ENCODE peak calls at places on chromosomes 4 and X, in nine cellular contexts. One of them, this sample, is unnamed.

GRCh38 chr4:113768952-113769351 is 7.4 kb upstream of the CAMK2D start:
- DNase-seq in GM04504: no peak
- DNase-seq in DMS153: no peak
- DNase-seq in EL: no peak
- DNase-seq in stimulated activated CD4-positive, alpha-beta T cell treated with anti-CD3 and anti-CD28 coated beads, Interleukin-1b, Interleukin-23, amount 100 ng/mL, for 48 hours: no peak
- DNase-seq in RKO: no peak
- DNase-seq in colonic mucosa: no peak
- DNase-seq in HuH-7.5: no peak
- DNase-seq in fibroblast of mammary gland: no peak
- DNase-seq in this sample: no peak

GRCh38 chr4:94419956-94420355 is 31.8 kb upstream of the PDLIM5 start:
- DNase-seq in GM04504: no peak
- DNase-seq in DMS153: no peak
- DNase-seq in EL: peak
- DNase-seq in stimulated activated CD4-positive, alpha-beta T cell treated with anti-CD3 and anti-CD28 coated beads, Interleukin-1b, Interleukin-23, amount 100 ng/mL, for 48 hours: no peak
- DNase-seq in RKO: no peak
- DNase-seq in colonic mucosa: no peak
- DNase-seq in HuH-7.5: no peak
- DNase-seq in fibroblast of mammary gland: peak
- DNase-seq in this sample: no peak

GRCh38 chrX:46913710-46914109 is 1.5 kb downstream of the JADE3 start:
- DNase-seq in GM04504: no peak
- DNase-seq in DMS153: no peak
- DNase-seq in EL: peak
- DNase-seq in stimulated activated CD4-positive, alpha-beta T cell treated with anti-CD3 and anti-CD28 coated beads, Interleukin-1b, Interleukin-23, amount 100 ng/mL, for 48 hours: no peak
- DNase-seq in RKO: peak
- DNase-seq in colonic mucosa: peak
- DNase-seq in HuH-7.5: peak
- DNase-seq in fibroblast of mammary gland: peak
- DNase-seq in this sample: no peak

GRCh38 chr4:124803641-124804040 is 91.1 kb upstream of the ANKRD50 start:
- DNase-seq in GM04504: no peak
- DNase-seq in DMS153: no peak
- DNase-seq in EL: peak
- DNase-seq in stimulated activated CD4-positive, alpha-beta T cell treated with anti-CD3 and anti-CD28 coated beads, Interleukin-1b, Interleukin-23, amount 100 ng/mL, for 48 hours: peak
- DNase-seq in RKO: peak
- DNase-seq in colonic mucosa: no peak
- DNase-seq in HuH-7.5: no peak
- DNase-seq in fibroblast of mammary gland: peak
- DNase-seq in this sample: no peak

GRCh38 chrX:42119076-42119475 is 195.7 kb upstream of the CASK start:
- DNase-seq in GM04504: peak
- DNase-seq in DMS153: peak
- DNase-seq in EL: peak
- DNase-seq in stimulated activated CD4-positive, alpha-beta T cell treated with anti-CD3 and anti-CD28 coated beads, Interleukin-1b, Interleukin-23, amount 100 ng/mL, for 48 hours: no peak
- DNase-seq in RKO: no peak
- DNase-seq in colonic mucosa: no peak
- DNase-seq in HuH-7.5: no peak
- DNase-seq in fibroblast of mammary gland: peak
- DNase-seq in this sample: no peak

GRCh38 chr4:109214622-109215350 is 87.7 kb downstream of the COL25A1 start:
- DNase-seq in GM04504: no peak
- DNase-seq in DMS153: no peak
- DNase-seq in EL: no peak
- DNase-seq in stimulated activated CD4-positive, alpha-beta T cell treated with anti-CD3 and anti-CD28 coated beads, Interleukin-1b, Interleukin-23, amount 100 ng/mL, for 48 hours: no peak
- DNase-seq in RKO: no peak
- DNase-seq in colonic mucosa: no peak
- DNase-seq in HuH-7.5: no peak
- DNase-seq in fibroblast of mammary gland: no peak
- DNase-seq in this sample: no peak

GRCh38 chr4:93303440-93303839 is 525.1 kb upstream of the ATOH1 start:
- DNase-seq in GM04504: no peak
- DNase-seq in DMS153: no peak
- DNase-seq in EL: no peak
- DNase-seq in stimulated activated CD4-positive, alpha-beta T cell treated with anti-CD3 and anti-CD28 coated beads, Interleukin-1b, Interleukin-23, amount 100 ng/mL, for 48 hours: no peak
- DNase-seq in RKO: no peak
- DNase-seq in colonic mucosa: no peak
- DNase-seq in HuH-7.5: no peak
- DNase-seq in fibroblast of mammary gland: no peak
- DNase-seq in this sample: no peak

GRCh38 chr4:16461362-16461761 is 235.1 kb upstream of the TAPT1 start:
- DNase-seq in GM04504: no peak
- DNase-seq in DMS153: no peak
- DNase-seq in EL: peak
- DNase-seq in stimulated activated CD4-positive, alpha-beta T cell treated with anti-CD3 and anti-CD28 coated beads, Interleukin-1b, Interleukin-23, amount 100 ng/mL, for 48 hours: no peak
- DNase-seq in RKO: peak
- DNase-seq in colonic mucosa: no peak
- DNase-seq in HuH-7.5: no peak
- DNase-seq in fibroblast of mammary gland: peak
- DNase-seq in this sample: no peak

GRCh38 chrX:150099316-150099715 is 161.0 kb upstream of the EOLA2 start:
- DNase-seq in GM04504: no peak
- DNase-seq in DMS153: no peak
- DNase-seq in EL: no peak
- DNase-seq in stimulated activated CD4-positive, alpha-beta T cell treated with anti-CD3 and anti-CD28 coated beads, Interleukin-1b, Interleukin-23, amount 100 ng/mL, for 48 hours: no peak
- DNase-seq in RKO: no peak
- DNase-seq in colonic mucosa: no peak
- DNase-seq in HuH-7.5: no peak
- DNase-seq in fibroblast of mammary gland: no peak
- DNase-seq in this sample: no peak

GRCh38 chr4:107897823-107898222 is 33.5 kb upstream of the CYP2U1 start:
- DNase-seq in GM04504: no peak
- DNase-seq in DMS153: no peak
- DNase-seq in EL: no peak
- DNase-seq in stimulated activated CD4-positive, alpha-beta T cell treated with anti-CD3 and anti-CD28 coated beads, Interleukin-1b, Interleukin-23, amount 100 ng/mL, for 48 hours: no peak
- DNase-seq in RKO: no peak
- DNase-seq in colonic mucosa: no peak
- DNase-seq in HuH-7.5: no peak
- DNase-seq in fibroblast of mammary gland: peak
- DNase-seq in this sample: no peak

GRCh38 chr4:112296949-112297483 is at the start of gene ALPK1:
- DNase-seq in GM04504: peak
- DNase-seq in DMS153: no peak
- DNase-seq in EL: peak
- DNase-seq in stimulated activated CD4-positive, alpha-beta T cell treated with anti-CD3 and anti-CD28 coated beads, Interleukin-1b, Interleukin-23, amount 100 ng/mL, for 48 hours: no peak
- DNase-seq in RKO: peak
- DNase-seq in colonic mucosa: peak
- DNase-seq in HuH-7.5: peak
- DNase-seq in fibroblast of mammary gland: peak
- DNase-seq in this sample: peak

GRCh38 chr4:4585012-4585670 is 43.3 kb upstream of the STX18 start:
- DNase-seq in GM04504: peak
- DNase-seq in DMS153: no peak
- DNase-seq in EL: peak
- DNase-seq in stimulated activated CD4-positive, alpha-beta T cell treated with anti-CD3 and anti-CD28 coated beads, Interleukin-1b, Interleukin-23, amount 100 ng/mL, for 48 hours: no peak
- DNase-seq in RKO: no peak
- DNase-seq in colonic mucosa: no peak
- DNase-seq in HuH-7.5: no peak
- DNase-seq in fibroblast of mammary gland: peak
- DNase-seq in this sample: peak

GRCh38 chr4:122329876-122330595 is 48.8 kb upstream of the ADAD1 start:
- DNase-seq in GM04504: peak
- DNase-seq in DMS153: no peak
- DNase-seq in EL: peak
- DNase-seq in stimulated activated CD4-positive, alpha-beta T cell treated with anti-CD3 and anti-CD28 coated beads, Interleukin-1b, Interleukin-23, amount 100 ng/mL, for 48 hours: no peak
- DNase-seq in RKO: no peak
- DNase-seq in colonic mucosa: no peak
- DNase-seq in HuH-7.5: no peak
- DNase-seq in fibroblast of mammary gland: peak
- DNase-seq in this sample: peak

GRCh38 chrX:135741192-135741715 is 26.7 kb downstream of the CT45A3 start:
- DNase-seq in GM04504: no peak
- DNase-seq in DMS153: no peak
- DNase-seq in EL: no peak
- DNase-seq in stimulated activated CD4-positive, alpha-beta T cell treated with anti-CD3 and anti-CD28 coated beads, Interleukin-1b, Interleukin-23, amount 100 ng/mL, for 48 hours: no peak
- DNase-seq in RKO: no peak
- DNase-seq in colonic mucosa: no peak
- DNase-seq in HuH-7.5: no peak
- DNase-seq in fibroblast of mammary gland: no peak
- DNase-seq in this sample: no peak

GRCh38 chrX:81957900-81958545 is 756.1 kb downstream of the SH3BGRL start:
- DNase-seq in GM04504: no peak
- DNase-seq in DMS153: no peak
- DNase-seq in EL: no peak
- DNase-seq in stimulated activated CD4-positive, alpha-beta T cell treated with anti-CD3 and anti-CD28 coated beads, Interleukin-1b, Interleukin-23, amount 100 ng/mL, for 48 hours: no peak
- DNase-seq in RKO: peak
- DNase-seq in colonic mucosa: no peak
- DNase-seq in HuH-7.5: no peak
- DNase-seq in fibroblast of mammary gland: peak
- DNase-seq in this sample: no peak

GRCh38 chr4:1047976-1048780 is 36.8 kb downstream of the FGFRL1 start:
- DNase-seq in GM04504: no peak
- DNase-seq in DMS153: no peak
- DNase-seq in EL: no peak
- DNase-seq in stimulated activated CD4-positive, alpha-beta T cell treated with anti-CD3 and anti-CD28 coated beads, Interleukin-1b, Interleukin-23, amount 100 ng/mL, for 48 hours: peak
- DNase-seq in RKO: no peak
- DNase-seq in colonic mucosa: no peak
- DNase-seq in HuH-7.5: no peak
- DNase-seq in fibroblast of mammary gland: no peak
- DNase-seq in this sample: no peak

GRCh38 chr4:108693211-108693610 is 42.8 kb downstream of the OSTC start:
- DNase-seq in GM04504: no peak
- DNase-seq in DMS153: no peak
- DNase-seq in EL: no peak
- DNase-seq in stimulated activated CD4-positive, alpha-beta T cell treated with anti-CD3 and anti-CD28 coated beads, Interleukin-1b, Interleukin-23, amount 100 ng/mL, for 48 hours: no peak
- DNase-seq in RKO: no peak
- DNase-seq in colonic mucosa: no peak
- DNase-seq in HuH-7.5: no peak
- DNase-seq in fibroblast of mammary gland: no peak
- DNase-seq in this sample: no peak

GRCh38 chrX:153723351-153724251 is 586 bp downstream of the BCAP31 start:
- DNase-seq in GM04504: no peak
- DNase-seq in DMS153: peak
- DNase-seq in EL: peak
- DNase-seq in stimulated activated CD4-positive, alpha-beta T cell treated with anti-CD3 and anti-CD28 coated beads, Interleukin-1b, Interleukin-23, amount 100 ng/mL, for 48 hours: peak
- DNase-seq in RKO: peak
- DNase-seq in colonic mucosa: peak
- DNase-seq in HuH-7.5: peak
- DNase-seq in fibroblast of mammary gland: peak
- DNase-seq in this sample: no peak

GRCh38 chr4:44186096-44186849 is 262.3 kb downstream of the KCTD8 start:
- DNase-seq in GM04504: no peak
- DNase-seq in DMS153: no peak
- DNase-seq in EL: no peak
- DNase-seq in stimulated activated CD4-positive, alpha-beta T cell treated with anti-CD3 and anti-CD28 coated beads, Interleukin-1b, Interleukin-23, amount 100 ng/mL, for 48 hours: no peak
- DNase-seq in RKO: peak
- DNase-seq in colonic mucosa: no peak
- DNase-seq in HuH-7.5: no peak
- DNase-seq in fibroblast of mammary gland: no peak
- DNase-seq in this sample: no peak

GRCh38 chrX:111411591-111412371 is at the start of gene DCX:
- DNase-seq in GM04504: no peak
- DNase-seq in DMS153: no peak
- DNase-seq in EL: no peak
- DNase-seq in stimulated activated CD4-positive, alpha-beta T cell treated with anti-CD3 and anti-CD28 coated beads, Interleukin-1b, Interleukin-23, amount 100 ng/mL, for 48 hours: no peak
- DNase-seq in RKO: no peak
- DNase-seq in colonic mucosa: no peak
- DNase-seq in HuH-7.5: no peak
- DNase-seq in fibroblast of mammary gland: no peak
- DNase-seq in this sample: no peak

GRCh38 chrX:17535229-17535628 is 160.2 kb downstream of the NHS start:
- DNase-seq in GM04504: no peak
- DNase-seq in DMS153: no peak
- DNase-seq in EL: peak
- DNase-seq in stimulated activated CD4-positive, alpha-beta T cell treated with anti-CD3 and anti-CD28 coated beads, Interleukin-1b, Interleukin-23, amount 100 ng/mL, for 48 hours: peak
- DNase-seq in RKO: no peak
- DNase-seq in colonic mucosa: peak
- DNase-seq in HuH-7.5: no peak
- DNase-seq in fibroblast of mammary gland: peak
- DNase-seq in this sample: no peak

GRCh38 chr4:78954048-78954666 is 14.9 kb upstream of the PAQR3 start:
- DNase-seq in GM04504: no peak
- DNase-seq in DMS153: peak
- DNase-seq in EL: no peak
- DNase-seq in stimulated activated CD4-positive, alpha-beta T cell treated with anti-CD3 and anti-CD28 coated beads, Interleukin-1b, Interleukin-23, amount 100 ng/mL, for 48 hours: no peak
- DNase-seq in RKO: peak
- DNase-seq in colonic mucosa: no peak
- DNase-seq in HuH-7.5: no peak
- DNase-seq in fibroblast of mammary gland: peak
- DNase-seq in this sample: no peak

GRCh38 chr4:139890810-139891209 is 225.2 kb downstream of the MGST2 start:
- DNase-seq in GM04504: peak
- DNase-seq in DMS153: no peak
- DNase-seq in EL: peak
- DNase-seq in stimulated activated CD4-positive, alpha-beta T cell treated with anti-CD3 and anti-CD28 coated beads, Interleukin-1b, Interleukin-23, amount 100 ng/mL, for 48 hours: no peak
- DNase-seq in RKO: peak
- DNase-seq in colonic mucosa: no peak
- DNase-seq in HuH-7.5: no peak
- DNase-seq in fibroblast of mammary gland: peak
- DNase-seq in this sample: peak

GRCh38 chr4:77618383-77619241 is 13.0 kb downstream of the CXCL13 start:
- DNase-seq in GM04504: peak
- DNase-seq in DMS153: peak
- DNase-seq in EL: peak
- DNase-seq in stimulated activated CD4-positive, alpha-beta T cell treated with anti-CD3 and anti-CD28 coated beads, Interleukin-1b, Interleukin-23, amount 100 ng/mL, for 48 hours: peak
- DNase-seq in RKO: peak
- DNase-seq in colonic mucosa: peak
- DNase-seq in HuH-7.5: peak
- DNase-seq in fibroblast of mammary gland: peak
- DNase-seq in this sample: peak

GRCh38 chr4:171130126-171130801 is 682.9 kb upstream of the GALNTL6 start:
- DNase-seq in GM04504: no peak
- DNase-seq in DMS153: no peak
- DNase-seq in EL: no peak
- DNase-seq in stimulated activated CD4-positive, alpha-beta T cell treated with anti-CD3 and anti-CD28 coated beads, Interleukin-1b, Interleukin-23, amount 100 ng/mL, for 48 hours: no peak
- DNase-seq in RKO: no peak
- DNase-seq in colonic mucosa: no peak
- DNase-seq in HuH-7.5: no peak
- DNase-seq in fibroblast of mammary gland: no peak
- DNase-seq in this sample: no peak

GRCh38 chr4:77959566-77960338 is 97.1 kb downstream of the MRPL1 start:
- DNase-seq in GM04504: peak
- DNase-seq in DMS153: peak
- DNase-seq in EL: peak
- DNase-seq in stimulated activated CD4-positive, alpha-beta T cell treated with anti-CD3 and anti-CD28 coated beads, Interleukin-1b, Interleukin-23, amount 100 ng/mL, for 48 hours: no peak
- DNase-seq in RKO: peak
- DNase-seq in colonic mucosa: no peak
- DNase-seq in HuH-7.5: peak
- DNase-seq in fibroblast of mammary gland: peak
- DNase-seq in this sample: peak

GRCh38 chr4:127505203-127505602 is 127.6 kb upstream of the INTU start:
- DNase-seq in GM04504: peak
- DNase-seq in DMS153: no peak
- DNase-seq in EL: peak
- DNase-seq in stimulated activated CD4-positive, alpha-beta T cell treated with anti-CD3 and anti-CD28 coated beads, Interleukin-1b, Interleukin-23, amount 100 ng/mL, for 48 hours: no peak
- DNase-seq in RKO: no peak
- DNase-seq in colonic mucosa: no peak
- DNase-seq in HuH-7.5: no peak
- DNase-seq in fibroblast of mammary gland: peak
- DNase-seq in this sample: peak

GRCh38 chrX:134004038-134004437 is 18.6 kb upstream of the GPC3 start:
- DNase-seq in GM04504: peak
- DNase-seq in DMS153: no peak
- DNase-seq in EL: no peak
- DNase-seq in stimulated activated CD4-positive, alpha-beta T cell treated with anti-CD3 and anti-CD28 coated beads, Interleukin-1b, Interleukin-23, amount 100 ng/mL, for 48 hours: no peak
- DNase-seq in RKO: peak
- DNase-seq in colonic mucosa: no peak
- DNase-seq in HuH-7.5: no peak
- DNase-seq in fibroblast of mammary gland: peak
- DNase-seq in this sample: no peak

GRCh38 chr4:17236686-17237085 is 275.2 kb downstream of the QDPR start:
- DNase-seq in GM04504: peak
- DNase-seq in DMS153: no peak
- DNase-seq in EL: peak
- DNase-seq in stimulated activated CD4-positive, alpha-beta T cell treated with anti-CD3 and anti-CD28 coated beads, Interleukin-1b, Interleukin-23, amount 100 ng/mL, for 48 hours: no peak
- DNase-seq in RKO: peak
- DNase-seq in colonic mucosa: no peak
- DNase-seq in HuH-7.5: no peak
- DNase-seq in fibroblast of mammary gland: peak
- DNase-seq in this sample: peak

This sample was measured in AG04449.